ENCODE peak calls at places on chromosomes 16 and 17, in six cellular contexts. R is NCI-H1048; C is RWPE1; G is cardiac septum; K is NCI-H1105; E is activated CD8-positive, alpha-beta T cell treated with anti-CD3 and anti-CD28 coated beads for 36 hours. N is an unnamed sample.

GRCh38 chr17:77462101-77462500 is 321.3 kb downstream of the SEC14L1 start:
- DNase-seq in K (no peak), E (peak), C (no peak), G (no peak), R (no peak), N (no peak)

GRCh38 chr17:22512997-22513538 is 820.7 kb downstream of the KCNJ18 start:
- DNase-seq in E (no peak), C (no peak), K (no peak), R (no peak), G (no peak), N (no peak)

GRCh38 chr17:39752241-39752831 is 14.6 kb downstream of the GRB7 start:
- DNase-seq in C (no peak), R (no peak), E (no peak), K (no peak), G (peak), N (no peak)

GRCh38 chr16:50467943-50468748 is 80.0 kb upstream of the NKD1 start:
- DNase-seq in G (no peak), R (no peak), E (peak), K (peak), C (no peak), N (no peak)

GRCh38 chr17:48856122-48856821 is 25.4 kb downstream of the CALCOCO2 start:
- DNase-seq in R (no peak), G (no peak), K (no peak), E (no peak), C (no peak), N (no peak)

GRCh38 chr17:72590882-72591499 is 470.2 kb downstream of the SOX9 start:
- DNase-seq in C (no peak), R (no peak), E (no peak), K (no peak), G (no peak), N (no peak)

GRCh38 chr17:44941712-44942331 is 5.8 kb downstream of the KIF18B start:
- DNase-seq in K (no peak), C (no peak), G (peak), E (no peak), R (no peak), N (no peak)

GRCh38 chr16:52896478-52897164 is 156.1 kb downstream of the CHD9NB start:
- DNase-seq in C (no peak), E (no peak), K (no peak), R (no peak), G (no peak), N (no peak)

GRCh38 chr17:33990943-33991706 is 264.0 kb upstream of the CCL2 start:
- DNase-seq in G (no peak), E (no peak), C (no peak), R (no peak), K (no peak), N (no peak)

GRCh38 chr16:2835638-2836493 is 5.8 kb downstream of the ZG16B start:
- DNase-seq in G (no peak), E (no peak), K (no peak), R (no peak), C (peak), N (peak)

GRCh38 chr17:1067282-1067956 is 70.5 kb downstream of the TIMM22 start:
- DNase-seq in G (no peak), C (peak), K (no peak), E (no peak), R (no peak), N (no peak)

GRCh38 chr16:31352344-31353115 is 2.4 kb upstream of the ITGAX start:
- DNase-seq in R (no peak), C (no peak), G (peak), K (no peak), E (no peak), N (no peak)

N was measured in dermis microvascular lymphatic vessel endothelial cell.